ENCODE peak calls at places on chromosome 18, in six cellular contexts. N is lower lobe of right lung, L is IMR-90, R is adipocyte, I is mesendoderm, Y is aorta. A is an unnamed sample. For H3K4me1 and H3K27me3, the result is how much of the 10 kb centered on the place peaks cover.

GRCh38 chr18:63472380-63472779 is 4.4 kb upstream of the SERPINB5 start:
- DNase-seq in Y (no peak), R (no peak), L (no peak), N (no peak), I (no peak), A (no peak)

GRCh38 chr18:68667121-68667520 is 47.8 kb downstream of the TMX3 start:
- DNase-seq in R (peak), L (peak), I (no peak), N (no peak), Y (no peak), A (no peak)

GRCh38 chr18:23822590-23823385 is 133.5 kb downstream of the LAMA3 start:
- DNase-seq in Y (no peak), N (no peak), R (peak), I (peak), L (peak), A (no peak)

GRCh38 chr18:50970006-50970405 is 2.2 kb downstream of the ELAC1 start:
- DNase-seq in R (no peak), L (no peak), N (peak), Y (no peak), I (no peak), A (no peak)

GRCh38 chr18:46946656-46947282 is 29.4 kb downstream of the KATNAL2 start:
- DNase-seq in N (peak), R (peak), L (peak), I (peak), Y (peak), A (no peak)

GRCh38 chr18:9437049-9437448 is 38.3 kb upstream of the RALBP1 start:
- DNase-seq in L (peak), Y (no peak), I (no peak), N (no peak), R (peak), A (peak)

GRCh38 chr18:21571763-21572162 is 28.7 kb downstream of the ESCO1 start:
- DNase-seq in Y (no peak), L (no peak), N (no peak), R (peak), I (no peak), A (no peak)

GRCh38 chr18:78765637-78766281 is 213.9 kb upstream of the SALL3 start:
- DNase-seq in N (no peak), I (no peak), Y (no peak), L (no peak), R (no peak), A (no peak)

GRCh38 chr18:35616074-35616473 is 34.5 kb downstream of the GALNT1 start:
- DNase-seq in I (no peak), Y (no peak), R (no peak), L (no peak), N (no peak), A (no peak)

GRCh38 chr18:27887287-27887686 is 289.6 kb downstream of the CDH2 start:
- DNase-seq in R (no peak), Y (no peak), I (no peak), L (no peak), N (no peak), A (no peak)

GRCh38 chr18:46321954-46322353 is 217.8 kb downstream of the HAUS1 start:
- DNase-seq in L (no peak), Y (peak), I (peak), N (no peak), R (peak), A (no peak)

GRCh38 chr18:47507651-47508050 is 256.2 kb upstream of the SKOR2 start:
- DNase-seq in L (no peak), R (no peak), N (no peak), Y (no peak), I (peak), A (no peak)

GRCh38 chr18:8835556-8835955 is 130.2 kb downstream of the MTCL1 start:
- DNase-seq in Y (no peak), L (peak), I (no peak), N (no peak), R (peak), A (no peak)

GRCh38 chr18:62399781-62400308 is 74.7 kb downstream of the TNFRSF11A start:
- DNase-seq in Y (no peak), N (no peak), R (no peak), I (peak), L (no peak), A (no peak)

GRCh38 chr18:48745293-48745692 is 205.5 kb downstream of the SMAD7 start:
- DNase-seq in R (no peak), I (no peak), Y (no peak), N (no peak), L (no peak), A (no peak)

GRCh38 chr18:22767653-22768052 is 165.5 kb upstream of the RBBP8 start:
- DNase-seq in I (no peak), N (no peak), R (no peak), L (no peak), Y (no peak), A (no peak)

GRCh38 chr18:68714356-68714706 is 577 bp downstream of the TMX3 start:
- DNase-seq in Y (no peak), R (no peak), I (peak), L (no peak), N (peak), A (no peak)

GRCh38 chr18:23871410-23871809 is 143.1 kb upstream of the TTC39C start:
- DNase-seq in L (no peak), Y (no peak), N (no peak), R (no peak), I (no peak), A (no peak)

GRCh38 chr18:62658028-62658427 is 57.3 kb upstream of the PHLPP1 start:
- DNase-seq in I (no peak), L (no peak), R (no peak), N (no peak), Y (no peak), A (no peak)

GRCh38 chr18:36284671-36285295 is 12.7 kb upstream of the FHOD3 start:
- DNase-seq in R (peak), I (peak), Y (no peak), L (peak), N (no peak), A (no peak)

GRCh38 chr18:24019641-24020331 is 5.2 kb downstream of the TTC39C start:
- DNase-seq in L (no peak), Y (no peak), R (no peak), I (no peak), N (no peak), A (no peak)

GRCh38 chr18:46262856-46263255 is 158.7 kb downstream of the HAUS1 start:
- DNase-seq in L (no peak), Y (no peak), R (no peak), I (peak), N (no peak), A (no peak)

GRCh38 chr18:29531746-29532145 is 1354.8 kb upstream of the CDH2 start:
- DNase-seq in Y (no peak), R (no peak), L (no peak), I (no peak), N (no peak), A (no peak)

GRCh38 chr18:25038261-25038660 is 313.7 kb downstream of the ZNF521 start:
- DNase-seq in N (no peak), L (no peak), R (no peak), I (no peak), Y (no peak), A (no peak)

GRCh38 chr18:25279961-25280360 is 72.0 kb downstream of the ZNF521 start:
- DNase-seq in N (no peak), Y (no peak), R (no peak), I (no peak), L (no peak), A (no peak)

GRCh38 chr18:9775172-9775571 is 67.1 kb downstream of the RAB31 start:
- DNase-seq in Y (no peak), I (no peak), N (no peak), L (no peak), R (peak), A (no peak)

GRCh38 chr18:73908323-73908722 is 239.3 kb downstream of the FBXO15 start:
- DNase-seq in N (no peak), R (peak), I (peak), Y (no peak), L (peak), A (no peak)

GRCh38 chr18:42614619-42615293 is 500.7 kb downstream of the RIT2 start:
- DNase-seq in L (no peak), Y (no peak), I (no peak), R (no peak), N (no peak), A (no peak)

GRCh38 chr18:66646622-66647021 is 42.7 kb upstream of the CDH19 start:
- DNase-seq in I (no peak), R (no peak), Y (no peak), L (no peak), N (no peak), A (no peak)

GRCh38 chr18:50805732-50806131 is 14.1 kb downstream of the MRO start:
- DNase-seq in I (peak), L (no peak), Y (no peak), R (no peak), N (no peak), A (no peak)

GRCh38 chr18:50523165-50523564 is 36.7 kb upstream of the MAPK4 start:
- DNase-seq in L (no peak), I (no peak), N (no peak), Y (no peak), R (no peak), A (no peak)

GRCh38 chr18:32714571-32715148 is 58.2 kb downstream of the KLHL14 start:
- DNase-seq in N (no peak), R (peak), I (peak), Y (no peak), L (peak), A (no peak)

GRCh38 chr18:34077599-34077998 is 147.1 kb downstream of the NOL4 start:
- DNase-seq in I (no peak), Y (no peak), N (no peak), R (no peak), L (no peak), A (no peak)

GRCh38 chr18:4125939-4126250 is 329.2 kb downstream of the DLGAP1 start:
- DNase-seq in L (no peak), R (no peak), I (no peak), N (no peak), Y (no peak), A (no peak)
- H3K4me1 ChIP-seq in L (under half), R (under half), I (under half), N (under half), Y (under half), A (under half)

GRCh38 chr18:76133873-76134272 is 361.2 kb downstream of the ZNF516 start:
- DNase-seq in N (no peak), I (no peak), R (no peak), Y (no peak), L (no peak), A (no peak)

GRCh38 chr18:76131738-76132137 is 363.3 kb downstream of the ZNF516 start:
- DNase-seq in N (no peak), Y (no peak), I (no peak), R (no peak), L (no peak), A (no peak)

GRCh38 chr18:76130845-76131244 is 364.2 kb downstream of the ZNF516 start:
- DNase-seq in N (no peak), I (no peak), R (no peak), L (no peak), Y (peak), A (no peak)

GRCh38 chr18:76139844-76140243 is 355.2 kb downstream of the ZNF516 start:
- DNase-seq in N (no peak), I (no peak), R (no peak), Y (no peak), L (no peak), A (no peak)

GRCh38 chr18:76134631-76135030 is 360.4 kb downstream of the ZNF516 start:
- DNase-seq in R (no peak), N (no peak), I (no peak), Y (no peak), L (no peak), A (no peak)
- H3K27me3 ChIP-seq in R (under half), N (under half), I (under half), Y (under half), L (under half), A (under half)

GRCh38 chr18:55306338-55306737 is 281.7 kb downstream of the TCF4 start:
- DNase-seq in R (no peak), L (no peak), I (no peak), Y (no peak), N (no peak), A (no peak)
- H3K4me1 ChIP-seq in R (under half), L (under half), I (under half), Y (under half), N (under half), A (under half)

GRCh38 chr18:59651071-59651470 is 46.2 kb downstream of the CCBE1 start:
- DNase-seq in L (no peak), N (no peak), I (no peak), Y (no peak), R (no peak), A (no peak)

GRCh38 chr18:59646228-59646945 is 50.8 kb downstream of the CCBE1 start:
- DNase-seq in Y (no peak), R (no peak), L (no peak), N (no peak), I (peak), A (no peak)

GRCh38 chr18:59650266-59650820 is 46.9 kb downstream of the CCBE1 start:
- DNase-seq in L (peak), Y (no peak), R (no peak), N (no peak), I (no peak), A (no peak)

GRCh38 chr18:59646946-59647307 is 50.3 kb downstream of the CCBE1 start:
- DNase-seq in I (no peak), R (peak), L (peak), Y (no peak), N (no peak), A (no peak)

DNA sequence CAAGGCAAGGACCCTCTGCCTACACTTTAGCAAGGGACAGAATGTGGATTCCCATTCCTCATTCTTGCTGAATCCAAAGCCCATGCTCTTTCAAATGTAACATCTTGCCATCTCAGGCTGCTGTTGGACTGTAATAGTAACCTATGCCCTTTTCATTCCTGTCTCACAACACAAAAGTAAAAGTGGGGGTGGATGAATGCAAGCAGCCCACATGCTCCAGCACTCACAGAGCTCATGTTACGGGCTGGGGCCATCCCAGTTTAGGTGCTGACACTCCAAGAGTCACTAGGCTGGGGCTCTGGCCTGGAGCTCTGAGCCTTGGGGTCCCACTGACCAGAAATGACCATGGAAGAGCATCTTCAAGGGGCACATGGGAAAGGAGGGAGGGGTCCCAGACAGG is 47.6 kb downstream of the CCBE1 start:
- DNase-seq in I (no peak), Y (no peak), N (no peak), L (peak), R (no peak), A (no peak)
- H3K27me3 ChIP-seq in I (under half), Y (under half), N (under half), L (under half), R (under half), A (under half)

GRCh38 chr18:2881088-2881487 is 34.3 kb downstream of the EMILIN2 start:
- DNase-seq in L (peak), I (peak), N (no peak), Y (no peak), R (no peak), A (no peak)
- H3K4me1 ChIP-seq in L (under half), I (under half), N (under half), Y (under half), R (under half), A (under half)

DNA sequence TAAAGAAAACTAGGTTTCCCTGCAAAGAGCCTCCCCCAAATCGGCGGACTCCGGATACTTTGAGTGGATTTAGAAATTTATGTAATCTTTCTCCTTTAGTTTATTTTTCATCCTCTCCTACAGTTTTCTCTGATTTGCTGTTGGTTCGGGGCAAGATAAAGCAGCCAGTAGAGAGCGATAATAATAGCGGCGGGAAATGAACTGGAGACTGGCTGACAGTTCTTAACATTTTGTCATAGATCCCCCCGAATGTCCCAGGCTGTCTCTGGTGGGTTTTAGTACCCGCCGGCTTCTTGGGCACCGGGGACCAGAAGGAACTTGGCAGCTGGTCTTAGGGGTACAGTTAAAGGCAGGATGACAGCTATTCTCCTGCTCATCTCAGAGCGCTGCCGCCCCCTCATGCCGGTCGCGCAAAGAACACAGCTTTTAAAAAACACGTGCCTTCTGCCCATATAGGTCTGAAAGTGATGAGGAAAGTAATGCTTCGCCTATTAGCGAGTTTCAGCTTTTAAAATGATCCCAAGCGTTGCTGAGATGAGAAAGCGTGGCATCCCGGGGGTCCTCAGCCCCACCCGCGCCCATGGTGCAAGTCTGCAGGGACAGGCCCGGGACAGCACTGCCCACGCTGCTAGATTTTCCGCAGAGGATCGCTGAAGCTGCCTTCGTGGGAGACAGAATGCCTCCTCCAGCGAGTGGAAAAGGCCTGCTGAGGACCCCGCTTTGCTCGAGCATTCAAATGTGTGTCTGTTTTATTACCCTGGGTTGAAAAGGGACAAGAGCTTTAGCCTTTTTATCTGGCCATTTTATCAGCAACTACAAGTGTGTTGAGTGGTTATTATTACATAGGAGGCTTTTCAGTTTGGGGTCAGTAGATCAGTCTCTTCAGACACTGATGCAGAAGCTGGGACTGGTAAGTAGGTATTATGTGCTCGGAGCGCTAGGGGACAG is 3.8 kb downstream of the ONECUT2 start:
- DNase-seq in Y (no peak), I (peak), R (no peak), L (no peak), N (no peak), A (no peak)
- H3K27me3 ChIP-seq in Y (under half), I (half or more), R (half or more), L (half or more), N (half or more), A (under half)

DNA sequence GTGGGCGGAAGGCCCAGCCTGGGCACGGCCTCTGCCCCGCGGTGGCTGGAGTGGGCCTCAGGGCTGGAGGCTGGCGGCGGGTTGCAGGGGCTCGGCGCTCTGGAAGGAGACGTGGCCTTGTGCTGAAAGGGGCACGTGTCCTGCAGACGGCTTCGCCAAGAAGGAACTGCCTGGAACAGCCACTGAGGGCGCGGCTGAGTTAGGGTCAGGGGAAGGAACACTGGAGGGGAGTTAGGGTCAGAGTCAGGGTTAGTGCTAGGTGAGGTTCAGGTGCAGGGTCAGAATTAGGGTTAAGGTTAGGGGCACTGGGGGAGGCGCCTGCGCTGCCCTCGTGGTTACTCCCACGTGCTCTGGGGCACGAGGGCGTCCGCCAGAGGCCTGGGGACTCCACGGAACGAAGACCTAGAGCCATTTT is 933 bp upstream of the ADNP2 start:
- DNase-seq in R (no peak), N (peak), I (no peak), L (no peak), Y (peak), A (no peak)
- H3K4me1 ChIP-seq in R (under half), N (under half), I (under half), L (under half), Y (under half), A (under half)

GRCh38 chr18:59303006-59303405 is 15.4 kb downstream of the CPLX4 start:
- DNase-seq in Y (no peak), R (no peak), L (no peak), I (no peak), N (no peak), A (no peak)
- H3K27me3 ChIP-seq in Y (under half), R (half or more), L (half or more), I (under half), N (under half), A (under half)

GRCh38 chr18:39840406-39840805 is 2114.6 kb upstream of the PIK3C3 start:
- DNase-seq in I (no peak), R (peak), N (no peak), Y (no peak), L (peak), A (no peak)

GRCh38 chr18:39839782-39840181 is 2115.3 kb upstream of the PIK3C3 start:
- DNase-seq in R (no peak), Y (no peak), N (no peak), L (peak), I (no peak), A (no peak)

GRCh38 chr18:39838831-39839230 is 2116.2 kb upstream of the PIK3C3 start:
- DNase-seq in N (no peak), Y (no peak), I (no peak), R (no peak), L (no peak), A (no peak)

GRCh38 chr18:39834636-39835035 is 2120.4 kb upstream of the PIK3C3 start:
- DNase-seq in N (no peak), L (no peak), R (no peak), Y (no peak), I (no peak), A (no peak)

DNA sequence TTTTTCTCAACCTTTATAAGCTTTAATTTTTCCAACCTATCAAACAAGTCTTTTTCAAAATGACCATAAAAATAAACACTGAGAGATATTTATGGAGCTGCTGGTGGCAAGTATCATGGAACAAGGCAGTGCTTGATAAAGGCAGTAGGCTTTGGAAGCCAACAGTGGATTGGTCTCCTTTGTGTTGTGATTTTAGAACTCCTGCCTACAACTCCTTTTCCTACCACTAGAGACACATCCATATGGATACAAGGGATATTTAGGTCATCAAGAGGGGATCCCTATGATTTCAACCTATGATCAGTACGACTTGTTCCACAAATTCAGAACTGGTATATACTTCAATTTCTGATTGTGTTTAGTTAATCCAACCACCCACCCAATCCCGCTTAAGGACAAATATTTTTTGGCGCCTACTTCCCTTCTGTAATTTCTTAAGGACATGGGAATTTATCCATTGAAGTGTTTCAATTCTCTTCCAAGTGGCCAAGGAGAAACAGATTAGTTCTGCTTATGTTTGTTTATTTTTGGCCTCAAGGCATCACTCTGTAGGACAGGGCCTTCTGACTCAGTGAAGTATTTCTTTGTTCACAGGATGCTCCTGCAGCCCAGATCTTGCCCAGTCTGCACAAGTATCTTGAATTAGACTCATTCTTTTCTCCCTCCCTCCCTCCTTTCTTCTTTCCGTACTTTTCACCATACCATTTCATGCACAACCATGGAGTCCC is 2119.6 kb upstream of the PIK3C3 start:
- DNase-seq in R (peak), L (peak), Y (no peak), N (no peak), I (peak), A (no peak)
- H3K4me1 ChIP-seq in R (under half), L (under half), Y (under half), N (under half), I (under half), A (under half)

GRCh38 chr18:52082250-52082649 is 257.7 kb upstream of the DCC start:
- DNase-seq in N (no peak), R (no peak), I (no peak), Y (no peak), L (no peak), A (no peak)
- H3K27me3 ChIP-seq in N (under half), R (under half), I (under half), Y (under half), L (under half), A (under half)